ENCODE peak calls at places on chromosomes 4 and X, in four cellular contexts. O is IMR-90, G is pancreas, A is heart left ventricle. H is an unnamed sample. For H3K9me3, the result is how much of the 10 kb centered on the place peaks cover.

GRCh38 chr4:138392751-138393308 is 150.7 kb upstream of the SLC7A11 start:
- DNase-seq in O (no peak), G (no peak), A (no peak), H (no peak)

GRCh38 chrX:53045002-53045401 is 3.6 kb upstream of the GPR173 start:
- DNase-seq in O (no peak), G (no peak), A (no peak), H (no peak)

GRCh38 chr4:36399762-36400353 is 118.4 kb downstream of the DTHD1 start:
- DNase-seq in O (no peak), G (peak), A (no peak), H (no peak)

GRCh38 chr4:40479378-40479777 is 144.2 kb downstream of the CHRNA9 start:
- DNase-seq in O (no peak), G (no peak), A (no peak), H (no peak)

GRCh38 chrX:7219153-7219705 is 71.3 kb upstream of the PUDP start:
- DNase-seq in O (no peak), G (no peak), A (no peak), H (no peak)

GRCh38 chr4:1562771-1563170 is 121.3 kb downstream of the FAM53A start:
- DNase-seq in O (no peak), G (no peak), A (no peak), H (no peak)

GRCh38 chr4:3868146-3868840 is 102.1 kb downstream of the ADRA2C start:
- DNase-seq in O (peak), G (no peak), A (no peak), H (no peak)

GRCh38 chr4:139844459-139845036 is 178.9 kb downstream of the MGST2 start:
- DNase-seq in O (no peak), G (no peak), A (no peak), H (no peak)

GRCh38 chr4:148530114-148530513 is 87.9 kb upstream of the NR3C2 start:
- DNase-seq in O (peak), G (no peak), A (no peak), H (no peak)

GRCh38 chr4:47368211-47368610 is 95.3 kb downstream of the COMMD8 start:
- DNase-seq in O (no peak), G (no peak), A (no peak), H (no peak)

GRCh38 chr4:139625487-139625886 is 40.1 kb upstream of the MGST2 start:
- DNase-seq in O (no peak), G (peak), A (no peak), H (no peak)

GRCh38 chr4:150063128-150063527 is 15.1 kb upstream of the DCLK2 start:
- DNase-seq in O (peak), G (no peak), A (no peak), H (no peak)

GRCh38 chr4:88981571-88981970 is 75.4 kb downstream of the FAM13A start:
- DNase-seq in O (peak), G (no peak), A (no peak), H (no peak)

GRCh38 chr4:11698846-11699590 is 270.3 kb upstream of the HS3ST1 start:
- DNase-seq in O (peak), G (no peak), A (no peak), H (no peak)

GRCh38 chr4:118087366-118087765 is 53.1 kb downstream of the NDST3 start:
- DNase-seq in O (no peak), G (no peak), A (no peak), H (no peak)

GRCh38 chr4:91064157-91064853 is 937.1 kb downstream of the CCSER1 start:
- DNase-seq in O (no peak), G (peak), A (no peak), H (no peak)

GRCh38 chr4:105426187-105426897 is 47.5 kb downstream of the PPA2 start:
- DNase-seq in O (no peak), G (no peak), A (no peak), H (no peak)

GRCh38 chr4:112348488-112349158 is 51.5 kb downstream of the ALPK1 start:
- DNase-seq in O (peak), G (no peak), A (peak), H (no peak)

GRCh38 chr4:85084371-85085170 is 118.1 kb upstream of the WDFY3 start:
- DNase-seq in O (peak), G (peak), A (peak), H (no peak)

GRCh38 chrX:140943513-140943912 is 58.9 kb upstream of the SPANXB1 start:
- DNase-seq in O (no peak), G (no peak), A (no peak), H (no peak)

GRCh38 chrX:83422836-83423235 is 85.3 kb upstream of the POU3F4 start:
- DNase-seq in O (no peak), G (no peak), A (no peak), H (no peak)

GRCh38 chr4:186887211-186887785 is 163.6 kb upstream of the FAT1 start:
- DNase-seq in O (no peak), G (no peak), A (no peak), H (no peak)

GRCh38 chrX:143757887-143758286 is 37.3 kb upstream of the SPANXN2 start:
- DNase-seq in O (no peak), G (no peak), A (no peak), H (no peak)

GRCh38 chrX:30659421-30659820 is 6.2 kb downstream of the GK start:
- DNase-seq in O (peak), G (no peak), A (no peak), H (no peak)

GRCh38 chrX:107710617-107711391 is 64.8 kb downstream of the TSC22D3 start:
- DNase-seq in O (peak), G (peak), A (peak), H (no peak)

GRCh38 chrX:55996649-55997048 is 235.5 kb upstream of the KLF8 start:
- DNase-seq in O (no peak), G (no peak), A (no peak), H (no peak)

GRCh38 chr4:926538-926937 is 5.6 kb downstream of the GAK start:
- DNase-seq in O (no peak), G (peak), A (no peak), H (no peak)

GRCh38 chrX:112513154-112513553 is 166.6 kb downstream of the LHFPL1 start:
- DNase-seq in O (peak), G (no peak), A (no peak), H (no peak)

GRCh38 chr4:33160126-33160525 is 2440.0 kb downstream of the PCDH7 start:
- DNase-seq in O (peak), G (no peak), A (no peak), H (no peak)

GRCh38 chr4:37542749-37543148 is 143.4 kb downstream of the RELL1 start:
- DNase-seq in O (no peak), G (no peak), A (no peak), H (no peak)

GRCh38 chr4:12286351-12286750 is 857.7 kb upstream of the HS3ST1 start:
- DNase-seq in O (no peak), G (no peak), A (no peak), H (no peak)

GRCh38 chrX:115058276-115058675 is 40.9 kb upstream of the IL13RA2 start:
- DNase-seq in O (peak), G (no peak), A (peak), H (no peak)

GRCh38 chrX:108582151-108582550 is 142.5 kb downstream of the COL4A5 start:
- DNase-seq in O (no peak), G (no peak), A (no peak), H (no peak)

GRCh38 chr4:112515278-112516075 is 503 bp downstream of the NEUROG2 start:
- DNase-seq in O (no peak), G (no peak), A (peak), H (no peak)

DNA sequence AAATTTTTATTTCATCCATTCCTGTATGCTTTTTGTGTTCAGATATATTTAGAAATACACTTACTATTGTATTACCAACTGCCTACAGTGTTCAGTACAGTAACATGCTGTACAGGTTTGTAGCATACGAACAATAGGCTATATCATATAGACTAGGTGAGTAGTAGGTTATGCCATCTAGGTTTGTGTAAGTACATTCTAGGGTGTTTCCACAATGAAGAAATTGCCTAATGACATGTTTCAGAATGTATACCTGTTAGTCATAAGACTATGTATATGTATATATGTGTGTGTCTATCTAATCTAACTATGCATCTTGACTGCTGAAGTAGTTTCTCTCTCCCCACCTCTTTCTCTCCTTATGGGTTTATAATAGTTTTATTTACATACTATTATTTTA is 51.5 kb upstream of the BTC start:
- DNase-seq in O (no peak), G (no peak), A (no peak), H (no peak)
- H3K27ac ChIP-seq in O (no peak), G (no peak), A (no peak), H (no peak)

GRCh38 chrX:47879447-47879846 is 42.7 kb downstream of the ZNF81 start:
- DNase-seq in O (no peak), G (no peak), A (no peak), H (no peak)

GRCh38 chrX:47880927-47881326 is 44.2 kb downstream of the ZNF81 start:
- DNase-seq in O (no peak), G (no peak), A (no peak), H (no peak)

GRCh38 chrX:47873123-47873522 is 36.4 kb downstream of the ZNF81 start:
- DNase-seq in O (no peak), G (no peak), A (no peak), H (no peak)

GRCh38 chrX:47878198-47878597 is 41.5 kb downstream of the ZNF81 start:
- DNase-seq in O (no peak), G (no peak), A (no peak), H (no peak)

DNA sequence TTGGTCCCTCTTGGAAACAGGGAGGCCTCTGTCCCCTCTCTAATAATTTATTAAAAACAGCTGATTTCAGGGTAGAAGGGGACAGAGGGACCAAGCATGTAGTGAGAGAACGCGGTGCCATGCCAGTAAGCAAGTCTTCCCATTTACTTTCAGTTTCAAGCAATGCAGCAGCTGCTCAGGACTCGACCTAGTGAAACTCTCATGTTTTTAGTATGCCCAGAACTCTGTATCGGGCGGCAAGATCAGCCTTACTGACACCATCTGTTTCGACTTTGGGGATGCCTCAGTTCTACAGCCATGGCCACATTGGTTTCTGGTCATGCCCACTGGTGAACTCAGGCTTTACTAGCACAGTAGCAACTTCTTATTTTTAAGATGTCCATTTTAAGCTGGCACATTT is 40.6 kb downstream of the ZNF81 start:
- DNase-seq in O (no peak), G (no peak), A (no peak), H (no peak)
- H3K9me3 ChIP-seq in O (under half), G (under half), A (under half), H (under half)

GRCh38 chrX:15598031-15598430 is 2.7 kb downstream of the ACE2 start:
- DNase-seq in O (no peak), G (no peak), A (no peak), H (no peak)

GRCh38 chrX:15600071-15600470 is 689 bp downstream of the ACE2 start:
- DNase-seq in O (no peak), G (no peak), A (no peak), H (no peak)

GRCh38 chrX:15594371-15594770 is 6.4 kb downstream of the ACE2 start:
- DNase-seq in O (no peak), G (no peak), A (no peak), H (no peak)
- TF ChIP-seq CTCF in O (peak), G (no peak), A (peak), H (no peak)

GRCh38 chrX:119943185-119943988 is at the start of gene NKAP:
- DNase-seq in O (peak), G (peak), A (peak), H (peak)
- H3K27ac ChIP-seq in O (peak), G (peak), A (peak), H (peak)

GRCh38 chr4:189861101-189861500 is 79.6 kb upstream of the FRG1 start:
- DNase-seq in O (no peak), G (no peak), A (no peak), H (no peak)
- H3K9me3 ChIP-seq in O (under half), G (under half), A (under half), H (under half)

GRCh38 chr4:5751918-5752802 is 41.2 kb downstream of the EVC start:
- DNase-seq in O (peak), G (no peak), A (no peak), H (no peak)
- TF ChIP-seq CTCF in O (no peak), G (no peak), A (no peak), H (no peak)

DNA sequence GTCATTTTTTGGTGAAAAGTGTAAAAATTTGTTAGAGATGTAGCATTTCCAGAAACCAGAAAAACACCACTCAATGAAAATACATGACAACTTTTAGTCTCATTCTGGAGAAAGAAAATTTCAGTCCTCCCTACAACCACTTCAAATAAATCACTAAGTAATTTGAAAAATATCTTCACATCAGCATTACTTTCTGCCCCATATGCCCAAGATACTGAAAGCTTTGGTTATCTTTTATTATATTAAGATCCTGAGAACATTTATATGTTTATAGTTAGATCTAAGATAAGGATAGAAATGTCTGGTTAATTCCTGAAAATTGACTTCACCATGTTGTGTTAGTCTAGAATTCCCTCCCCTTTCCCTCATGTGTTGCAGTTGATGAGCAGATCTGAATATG is 119.0 kb downstream of the ADGRL3 start:
- DNase-seq in O (no peak), G (no peak), A (no peak), H (no peak)
- H3K27ac ChIP-seq in O (no peak), G (no peak), A (no peak), H (no peak)

DNA sequence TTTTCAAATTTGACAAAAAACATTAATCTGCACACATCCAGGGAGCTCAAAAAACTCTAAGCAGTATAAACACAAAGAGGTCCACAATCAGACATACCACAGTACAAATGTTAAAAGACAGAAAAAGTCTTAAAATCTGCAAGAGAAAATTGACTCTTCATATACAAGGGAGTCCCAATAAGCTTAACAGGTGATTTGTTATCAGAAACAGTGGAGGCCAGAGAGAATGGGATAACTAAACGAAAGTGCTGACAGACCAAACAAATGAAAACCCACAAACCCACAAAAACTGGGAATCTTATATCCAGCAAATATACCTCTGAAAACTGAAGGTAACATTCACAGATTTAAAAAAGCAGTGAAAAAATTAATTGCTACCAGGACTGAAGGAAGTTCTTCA is 182.0 kb upstream of the PAQR3 start:
- DNase-seq in O (no peak), G (no peak), A (no peak), H (no peak)
- H3K9me3 ChIP-seq in O (under half), G (under half), A (half or more), H (under half)

GRCh38 chr4:27692098-27692679 is 831.5 kb downstream of the STIM2 start:
- DNase-seq in O (peak), G (peak), A (no peak), H (no peak)
- TF ChIP-seq CTCF in O (peak), G (peak), A (peak), H (peak)

DNA sequence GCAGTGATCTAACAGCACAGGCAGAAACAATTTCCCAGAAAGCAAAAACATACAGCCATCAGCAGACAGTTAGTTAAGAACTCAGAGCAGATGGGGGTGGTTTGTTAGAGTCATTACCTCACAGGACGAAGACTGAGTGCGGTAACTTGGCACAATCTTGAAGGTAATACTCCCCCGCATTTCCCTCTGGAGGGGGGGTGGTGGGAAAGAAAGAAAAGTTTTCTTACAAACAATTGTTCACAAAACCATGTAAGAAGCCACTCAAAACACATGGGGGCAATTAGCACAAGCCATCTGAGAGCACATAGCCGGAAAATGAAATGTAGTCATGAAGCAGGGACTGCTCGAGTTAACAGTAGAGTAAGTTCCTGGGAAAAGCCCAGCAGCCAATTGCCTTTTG is 112.5 kb downstream of the NYX start:
- DNase-seq in O (peak), G (no peak), A (peak), H (no peak)
- H3K27ac ChIP-seq in O (peak), G (no peak), A (peak), H (peak)